ENCODE peak calls at places on chromosomes 2 and 18, in ten cellular contexts. B is AG09309; R is stimulated activated CD4-positive, alpha-beta T cell treated with anti-CD3 and anti-CD28 coated beads, Interleukin-1b, Interleukin-23, amount 100 ng/mL, for 24 hours; V is A673; E is erythroblast; S is activated CD8-positive, alpha-beta memory T cell treated with anti-CD3 and anti-CD28 coated beads, Interleukin-2, amount 50 U/mL, for 48 hours; O is naive B cell; P is HFF-Myc; M is AG08396; Y is mesendoderm. D is an unnamed sample.

GRCh38 chr18:41396861-41397260 is 558.2 kb upstream of the PIK3C3 start:
- DNase-seq in P (no peak), S (no peak), V (no peak), O (no peak), E (no peak), Y (no peak), R (no peak), M (no peak), B (no peak), D (no peak)

GRCh38 chr2:73004889-73005596 is 66.5 kb downstream of the SFXN5 start:
- DNase-seq in Y (no peak), E (no peak), O (no peak), M (no peak), B (no peak), V (no peak), R (no peak), S (no peak), P (no peak), D (no peak)

GRCh38 chr2:221780281-221780688 is 208.2 kb upstream of the EPHA4 start:
- DNase-seq in S (no peak), M (peak), V (no peak), E (no peak), Y (peak), B (no peak), O (no peak), P (no peak), R (no peak), D (no peak)

GRCh38 chr2:212005077-212005671 is 533.4 kb downstream of the ERBB4 start:
- DNase-seq in E (no peak), P (no peak), B (no peak), R (no peak), M (peak), Y (peak), S (no peak), V (peak), O (no peak), D (peak)

GRCh38 chr2:203535784-203536590 is 886 bp upstream of the RAPH1 start:
- DNase-seq in E (peak), P (no peak), B (no peak), S (no peak), R (no peak), O (no peak), V (peak), Y (peak), M (peak), D (no peak)

GRCh38 chr2:181685150-181685688 is 4.9 kb upstream of the NEUROD1 start:
- DNase-seq in P (no peak), S (no peak), V (no peak), R (no peak), E (no peak), M (peak), O (no peak), Y (peak), B (no peak), D (no peak)

GRCh38 chr18:27298215-27298804 is 113.2 kb upstream of the CHST9 start:
- DNase-seq in M (no peak), E (no peak), R (no peak), V (peak), P (no peak), B (no peak), S (no peak), Y (peak), O (no peak), D (peak)

GRCh38 chr2:48423376-48423775 is 106.6 kb upstream of the STON1 start:
- DNase-seq in Y (peak), O (no peak), P (peak), E (no peak), S (no peak), M (no peak), R (no peak), V (no peak), B (peak), D (no peak)

GRCh38 chr2:225002039-225002655 is 40.1 kb downstream of the DOCK10 start:
- DNase-seq in R (peak), O (peak), Y (peak), P (peak), V (peak), S (no peak), M (peak), E (peak), B (no peak), D (peak)

GRCh38 chr2:102724016-102724490 is 37.8 kb upstream of the TMEM182 start:
- DNase-seq in R (no peak), B (no peak), S (no peak), O (no peak), V (no peak), E (no peak), M (no peak), Y (no peak), P (no peak), D (no peak)

GRCh38 chr2:84449055-84449454 is 10.0 kb downstream of the SUCLG1 start:
- DNase-seq in Y (no peak), V (no peak), E (no peak), P (no peak), O (no peak), M (no peak), R (no peak), S (no peak), B (no peak), D (no peak)

GRCh38 chr18:74289137-74289536 is 2.6 kb downstream of the CYB5A start:
- DNase-seq in V (no peak), Y (no peak), O (no peak), S (no peak), M (peak), E (no peak), R (no peak), B (no peak), P (no peak), D (no peak)

GRCh38 chr2:233198026-233198425 is 53.4 kb upstream of the ATG16L1 start:
- DNase-seq in S (no peak), Y (no peak), E (no peak), M (no peak), O (no peak), R (no peak), V (no peak), P (no peak), B (no peak), D (no peak)

GRCh38 chr2:237669628-237670351 is 42.4 kb downstream of the LRRFIP1 start:
- DNase-seq in S (no peak), E (no peak), M (peak), O (peak), Y (no peak), V (peak), R (no peak), B (peak), P (peak), D (peak)

GRCh38 chr2:72278046-72278445 is 130.4 kb upstream of the CYP26B1 start:
- DNase-seq in M (peak), P (no peak), E (no peak), V (no peak), B (no peak), O (no peak), R (no peak), Y (peak), S (no peak), D (no peak)

GRCh38 chr2:224574423-224575084 is 10.6 kb downstream of the CUL3 start:
- DNase-seq in V (no peak), E (no peak), P (no peak), R (no peak), B (no peak), Y (peak), S (no peak), M (no peak), O (no peak), D (no peak)

GRCh38 chr2:85438291-85439110 is 20.0 kb downstream of the SH2D6 start:
- DNase-seq in E (no peak), V (no peak), O (no peak), R (no peak), S (no peak), P (no peak), Y (no peak), M (no peak), B (no peak), D (no peak)

GRCh38 chr2:30978854-30979253 is 159.4 kb downstream of the GALNT14 start:
- DNase-seq in B (no peak), O (no peak), P (no peak), V (no peak), S (no peak), E (no peak), R (no peak), Y (no peak), M (no peak), D (no peak)

GRCh38 chr2:98896416-98896815 is 39.6 kb downstream of the CRACDL start:
- DNase-seq in Y (no peak), S (peak), V (no peak), R (no peak), E (no peak), M (no peak), B (no peak), O (no peak), P (no peak), D (no peak)